ENCODE peak calls at places on chromosomes 2 and 18, in five cellular contexts. K is NCI-H2029 treated with DMSO at 0.1 percent for 48 hours, G is HuH-7.5, T is endothelial cell, A is M059J. N is an unnamed sample.

GRCh38 chr2:112884869-112885502 is 26.0 kb upstream of the IL37 start:
- DNase-seq in K (peak), G (peak), T (peak), A (no peak), N (peak)

GRCh38 chr2:132448771-132449170 is 32.2 kb downstream of the GPR39 start:
- DNase-seq in K (no peak), G (no peak), T (peak), A (peak), N (no peak)

GRCh38 chr18:42052137-42052708 is 97.2 kb downstream of the PIK3C3 start:
- DNase-seq in K (no peak), G (no peak), T (no peak), A (peak), N (no peak)

GRCh38 chr18:21081425-21081824 is 30.2 kb downstream of the ROCK1 start:
- DNase-seq in K (no peak), G (no peak), T (no peak), A (no peak), N (no peak)

GRCh38 chr2:129799036-129799958 is 180.2 kb upstream of the RAB6C start:
- DNase-seq in K (no peak), G (no peak), T (no peak), A (no peak), N (no peak)

GRCh38 chr2:81266106-81266505 is 961.6 kb upstream of the LRRTM1 start:
- DNase-seq in K (peak), G (no peak), T (peak), A (no peak), N (no peak)

GRCh38 chr2:160275646-160276045 is 75.6 kb upstream of the ITGB6 start:
- DNase-seq in K (no peak), G (no peak), T (no peak), A (no peak), N (no peak)

GRCh38 chr2:240917684-240918257 is 11.6 kb downstream of the CROCC2 start:
- DNase-seq in K (no peak), G (no peak), T (no peak), A (no peak), N (no peak)

GRCh38 chr2:237955640-237956401 is 11.0 kb upstream of the UBE2F start:
- DNase-seq in K (no peak), G (no peak), T (no peak), A (no peak), N (no peak)

GRCh38 chr2:1024981-1025380 is 74.3 kb downstream of the SNTG2 start:
- DNase-seq in K (no peak), G (no peak), T (no peak), A (peak), N (no peak)

GRCh38 chr2:203238329-203238710 is 498 bp upstream of the CYP20A1 start:
- DNase-seq in K (no peak), G (no peak), T (no peak), A (no peak), N (no peak)

GRCh38 chr2:10785260-10785659 is 27.3 kb downstream of the PDIA6 start:
- DNase-seq in K (no peak), G (no peak), T (no peak), A (no peak), N (no peak)